ENCODE peak calls at places on chromosomes 16 and 17, in ten cellular contexts. I, Y, N, F, T, D, B, U, E and V are unnamed samples.

GRCh38 chr16:23694707-23695373 is 16.2 kb downstream of the PLK1 start:
- DNase-seq in N (no peak), F (no peak), D (no peak), U (no peak), Y (peak; percentile 15), I (peak; percentile 34), E (no peak), B (no peak), T (peak; percentile 69), V (peak; percentile 70)

GRCh38 chr16:49856741-49857330 is 924 bp upstream of the ZNF423 start:
- DNase-seq in Y (peak; percentile 81), U (peak; percentile 57), B (peak; percentile 82), T (peak; percentile 90), F (peak; percentile 86), E (peak; percentile 79), D (no peak), N (peak; percentile 78), I (peak; percentile 71), V (no peak)

GRCh38 chr17:10936931-10937330 is 99.0 kb upstream of the PIRT start:
- DNase-seq in Y (no peak), U (no peak), N (no peak), B (no peak), F (no peak), D (no peak), T (no peak), I (no peak), E (no peak), V (no peak)

GRCh38 chr17:10316986-10317834 is 55.6 kb downstream of the MYH13 start:
- DNase-seq in B (peak; percentile 71), F (peak; percentile 77), E (peak; percentile 14), D (peak; percentile 36), I (peak; percentile 82), U (no peak), T (peak; percentile 78), Y (peak; percentile 10), N (peak; percentile 69), V (no peak)

GRCh38 chr16:19148189-19148588 is 19.9 kb upstream of the SYT17 start:
- DNase-seq in T (no peak), I (no peak), Y (no peak), N (no peak), D (no peak), E (no peak), B (no peak), F (no peak), U (no peak), V (no peak)

GRCh38 chr17:66893382-66893781 is 58.5 kb downstream of the CACNG5 start:
- DNase-seq in D (no peak), U (no peak), E (no peak), B (no peak), N (no peak), Y (no peak), I (no peak), T (no peak), F (no peak), V (no peak)

GRCh38 chr17:2172447-2172938 is 117.6 kb downstream of the HIC1 start:
- DNase-seq in T (peak; percentile 81), N (peak; percentile 26), B (no peak), E (peak; percentile 51), D (no peak), F (no peak), Y (peak; percentile 92), U (no peak), I (peak; percentile 66), V (no peak)

GRCh38 chr17:66415366-66416206 is 113.2 kb downstream of the PRKCA start:
- DNase-seq in E (no peak), U (no peak), D (no peak), N (no peak), F (no peak), I (no peak), B (peak; percentile 45), T (no peak), Y (no peak), V (no peak)

GRCh38 chr16:27684047-27684446 is 134.1 kb downstream of the KATNIP start:
- DNase-seq in D (no peak), E (no peak), U (no peak), N (no peak), Y (no peak), I (no peak), B (no peak), T (no peak), F (no peak), V (no peak)

GRCh38 chr16:27686926-27687325 is 137.0 kb downstream of the KATNIP start:
- DNase-seq in E (no peak), Y (no peak), T (no peak), N (no peak), F (no peak), U (no peak), D (no peak), I (no peak), B (no peak), V (no peak)

GRCh38 chr16:27687605-27688004 is 137.7 kb downstream of the KATNIP start:
- DNase-seq in B (no peak), I (no peak), T (no peak), N (no peak), E (no peak), U (no peak), F (no peak), D (no peak), Y (no peak), V (no peak)

GRCh38 chr16:27689711-27690110 is 139.8 kb downstream of the KATNIP start:
- DNase-seq in N (no peak), U (no peak), Y (no peak), T (no peak), B (no peak), F (no peak), D (no peak), E (no peak), I (no peak), V (no peak)

DNA sequence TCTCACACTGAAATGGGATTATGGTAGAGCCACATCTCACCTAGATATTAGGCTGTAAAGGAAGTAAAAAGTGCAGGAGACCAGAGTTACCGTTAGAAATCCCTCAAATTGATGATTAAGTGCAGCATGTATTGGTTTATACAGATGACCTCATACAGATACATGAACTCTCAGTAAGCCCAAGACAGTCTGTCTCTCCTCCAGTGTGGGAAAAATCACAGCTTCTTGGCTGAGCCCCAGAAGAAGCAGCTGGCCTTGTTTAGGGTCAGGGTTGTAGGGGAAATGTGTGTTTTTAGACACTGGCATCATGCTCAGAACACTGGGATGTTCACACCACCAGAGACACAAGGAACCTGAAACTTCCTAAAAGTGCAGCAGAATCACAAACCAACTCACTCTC is 135.9 kb downstream of the KATNIP start:
- DNase-seq in N (no peak), B (no peak), U (no peak), Y (peak; percentile 39), E (peak; percentile 18), I (peak; percentile 19), T (peak; percentile 9), D (no peak), F (peak; percentile 10), V (no peak)
- H3K27ac ChIP-seq in N (no peak overlapping the region), B (no peak overlapping the region), U (no peak overlapping the region), Y (no peak overlapping the region), E (no peak overlapping the region), I (no peak overlapping the region), T (no peak overlapping the region), D (no peak overlapping the region), F (no peak overlapping the region), V (no peak overlapping the region)

DNA sequence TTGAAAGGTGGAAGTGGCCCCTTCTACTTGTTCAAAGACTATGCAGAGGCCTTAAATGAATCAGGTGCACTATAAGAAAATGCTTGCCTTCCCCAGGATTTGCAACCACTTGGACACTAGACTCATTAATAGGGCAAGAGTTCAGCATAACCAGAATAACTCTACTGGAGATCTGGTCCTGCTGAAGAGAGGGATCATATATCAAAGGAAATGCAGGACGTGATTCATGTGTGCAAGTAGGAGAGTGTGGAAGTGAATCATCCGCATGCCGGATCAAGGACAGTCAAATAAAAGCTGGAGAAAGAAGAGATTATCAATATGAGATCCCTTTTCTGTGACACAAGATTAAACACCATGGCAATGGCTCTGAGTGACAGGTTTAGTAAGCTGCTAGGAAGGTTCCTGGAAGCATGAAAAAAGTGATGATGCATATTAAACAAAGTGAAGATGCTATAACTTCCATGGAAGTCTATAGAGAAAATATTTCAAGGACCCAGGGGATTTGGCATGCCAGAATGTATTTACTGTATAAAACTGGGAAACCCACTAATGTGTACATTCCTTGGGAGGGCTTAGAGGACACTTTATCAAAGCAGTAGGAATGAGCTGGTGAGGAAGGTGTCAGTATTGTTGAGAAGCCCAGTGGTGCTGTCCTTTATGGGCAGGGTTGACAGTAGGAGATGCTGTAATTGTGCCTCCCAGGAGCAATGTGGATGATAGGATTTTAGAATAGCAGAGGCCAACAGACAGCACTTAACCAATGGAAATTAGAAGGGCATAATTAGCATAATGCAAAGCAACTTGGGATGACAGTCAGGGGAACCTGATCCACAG is 133.1 kb downstream of the ABCA8 start:
- DNase-seq in E (no peak), N (peak; percentile 78), F (no peak), Y (peak; percentile 88), T (peak; percentile 81), B (no peak), U (no peak), D (no peak), I (peak; percentile 82), V (no peak)
- H3K27ac ChIP-seq in E (no peak overlapping the region), N (peak overlapping the region; percentile 44), F (no peak overlapping the region), Y (no peak overlapping the region), T (peak overlapping the region; percentile 85), B (no peak overlapping the region), U (no peak overlapping the region), D (no peak overlapping the region), I (peak overlapping the region; percentile 57), V (no peak overlapping the region)

GRCh38 chr17:35241520-35241919 is 1.4 kb upstream of the SLFN5 start:
- DNase-seq in D (no peak), T (no peak), E (no peak), U (no peak), I (no peak), B (no peak), N (no peak), Y (no peak), F (no peak), V (no peak)

GRCh38 chr17:35240861-35241260 is 2.0 kb upstream of the SLFN5 start:
- DNase-seq in E (no peak), Y (no peak), N (no peak), T (no peak), B (no peak), F (no peak), U (no peak), I (no peak), D (no peak), V (no peak)

GRCh38 chr17:35242158-35242804 is 591 bp upstream of the SLFN5 start:
- DNase-seq in N (peak; percentile 69), D (no peak), I (peak; percentile 79), T (peak; percentile 40), Y (peak; percentile 39), U (peak; percentile 81), E (peak; percentile 84), F (peak; percentile 85), B (peak; percentile 73), V (peak; percentile 60)

GRCh38 chr17:35238817-35239216 is 4.1 kb upstream of the SLFN5 start:
- DNase-seq in I (no peak), N (peak; percentile 31), F (no peak), D (no peak), B (no peak), T (peak; percentile 48), Y (peak; percentile 43), E (no peak), U (no peak), V (no peak)

DNA sequence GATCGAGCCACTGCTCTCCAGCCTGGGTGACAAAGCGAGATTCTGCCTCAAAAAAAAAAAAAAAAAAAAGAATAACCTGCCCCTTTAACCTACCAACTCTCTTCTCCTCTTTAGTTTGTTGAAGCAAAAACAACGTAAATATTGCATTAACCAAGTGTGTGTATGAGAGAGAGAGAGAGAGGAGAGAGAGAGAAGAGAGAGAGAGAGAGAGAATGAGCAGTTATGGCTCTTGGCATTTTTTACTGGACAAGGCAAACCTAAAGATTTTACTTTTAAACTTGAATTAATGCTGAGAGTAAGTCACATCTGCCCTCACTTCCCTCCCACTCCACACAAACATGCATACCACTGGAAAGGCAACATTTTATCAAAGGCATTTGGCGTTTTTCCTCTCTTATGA is 3.0 kb upstream of the SLFN5 start:
- DNase-seq in N (no peak), B (no peak), I (no peak), T (peak; percentile 35), D (no peak), Y (no peak), F (no peak), E (no peak), U (no peak), V (no peak)
- H3K27ac ChIP-seq in N (no peak overlapping the region), B (no peak overlapping the region), I (no peak overlapping the region), T (no peak overlapping the region), D (no peak overlapping the region), Y (no peak overlapping the region), F (no peak overlapping the region), E (no peak overlapping the region), U (no peak overlapping the region), V (no peak overlapping the region)

GRCh38 chr16:53211253-53211652 is 156.5 kb downstream of the CHD9 start:
- DNase-seq in D (no peak), T (no peak), U (no peak), F (no peak), I (no peak), N (no peak), B (no peak), E (no peak), Y (no peak), V (no peak)

GRCh38 chr16:53213542-53213941 is 158.8 kb downstream of the CHD9 start:
- DNase-seq in F (no peak), E (no peak), D (no peak), N (no peak), T (no peak), I (no peak), Y (no peak), U (no peak), B (no peak), V (no peak)

GRCh38 chr16:53216798-53217197 is 162.0 kb downstream of the CHD9 start:
- DNase-seq in Y (no peak), F (no peak), D (no peak), E (no peak), N (no peak), U (no peak), T (no peak), B (no peak), I (no peak), V (no peak)

GRCh38 chr16:53209489-53209888 is 154.7 kb downstream of the CHD9 start:
- DNase-seq in E (no peak), D (no peak), U (no peak), N (no peak), B (no peak), Y (no peak), T (no peak), F (no peak), I (no peak), V (no peak)

GRCh38 chr16:53212899-53213235 is 158.1 kb downstream of the CHD9 start:
- DNase-seq in U (no peak), E (no peak), B (no peak), F (no peak), N (no peak), Y (no peak), T (no peak), I (no peak), D (no peak), V (no peak)
- H3K27ac ChIP-seq in U (no peak overlapping the region), E (no peak overlapping the region), B (no peak overlapping the region), F (no peak overlapping the region), N (no peak overlapping the region), Y (no peak overlapping the region), T (peak overlapping the region; percentile 3), I (no peak overlapping the region), D (no peak overlapping the region), V (no peak overlapping the region)